ENCODE peak calls at places on chromosomes 6 and 20, in nine cellular contexts. T, G, W, Z, J, Q, F, O and E are unnamed samples.

GRCh38 chr6:56220078-56220477 is 27.3 kb downstream of the COL21A1 start:
- DNase-seq in T (no peak), G (no peak), W (no peak), Z (no peak), J (no peak), Q (no peak), F (no peak), O (no peak), E (no peak)

GRCh38 chr20:10328897-10329255 is 105.1 kb downstream of the MKKS start:
- DNase-seq in T (no peak), G (no peak), W (no peak), Z (no peak), J (no peak), Q (no peak), F (no peak), O (no peak), E (no peak)

GRCh38 chr20:9202440-9203080 is 133.7 kb downstream of the PLCB4 start:
- DNase-seq in T (no peak), G (peak), W (no peak), Z (no peak), J (no peak), Q (no peak), F (no peak), O (no peak), E (no peak)

GRCh38 chr6:89022747-89023289 is 57.7 kb upstream of the PNRC1 start:
- DNase-seq in T (no peak), G (no peak), W (no peak), Z (no peak), J (no peak), Q (no peak), F (no peak), O (no peak), E (no peak)

GRCh38 chr20:19775353-19776201 is 17.5 kb downstream of the RIN2 start:
- DNase-seq in T (no peak), G (no peak), W (peak), Z (no peak), J (no peak), Q (no peak), F (no peak), O (no peak), E (no peak)

GRCh38 chr20:50121858-50122271 is 8.9 kb upstream of the UBE2V1 start:
- DNase-seq in T (no peak), G (no peak), W (peak), Z (no peak), J (no peak), Q (no peak), F (no peak), O (no peak), E (no peak)

GRCh38 chr6:81049425-81050042 is 702.9 kb downstream of the TENT5A start:
- DNase-seq in T (no peak), G (no peak), W (no peak), Z (no peak), J (no peak), Q (no peak), F (no peak), O (no peak), E (no peak)

GRCh38 chr6:136435096-136435495 is 115.1 kb downstream of the MAP7 start:
- DNase-seq in T (no peak), G (no peak), W (no peak), Z (no peak), J (no peak), Q (no peak), F (no peak), O (no peak), E (no peak)

GRCh38 chr6:34055223-34055933 is 90.5 kb downstream of the GRM4 start:
- DNase-seq in T (peak), G (peak), W (peak), Z (peak), J (peak), Q (peak), F (peak), O (peak), E (peak)

GRCh38 chr6:77361018-77361417 is 102.3 kb downstream of the HTR1B start:
- DNase-seq in T (no peak), G (no peak), W (no peak), Z (no peak), J (no peak), Q (no peak), F (no peak), O (no peak), E (no peak)

GRCh38 chr20:38304845-38305447 is 990 bp downstream of the BPI start:
- DNase-seq in T (no peak), G (peak), W (no peak), Z (peak), J (no peak), Q (no peak), F (peak), O (no peak), E (peak)

GRCh38 chr6:125267806-125268523 is 33.8 kb downstream of the HDDC2 start:
- DNase-seq in T (no peak), G (no peak), W (no peak), Z (no peak), J (no peak), Q (no peak), F (no peak), O (no peak), E (no peak)

GRCh38 chr20:23425129-23425528 is 3.8 kb upstream of the NAPB start:
- DNase-seq in T (no peak), G (no peak), W (no peak), Z (no peak), J (no peak), Q (no peak), F (no peak), O (no peak), E (no peak)

GRCh38 chr6:149032599-149033405 is 284.7 kb upstream of the TAB2 start:
- DNase-seq in T (no peak), G (peak), W (no peak), Z (no peak), J (no peak), Q (no peak), F (peak), O (no peak), E (no peak)

GRCh38 chr6:168956141-168956838 is 297.4 kb downstream of the THBS2 start:
- DNase-seq in T (no peak), G (peak), W (no peak), Z (no peak), J (no peak), Q (no peak), F (no peak), O (no peak), E (no peak)

GRCh38 chr6:26022166-26022510 is 59.5 kb downstream of the TRIM38 start:
- DNase-seq in T (peak), G (peak), W (peak), Z (no peak), J (peak), Q (no peak), F (no peak), O (no peak), E (peak)

GRCh38 chr20:37358366-37359150 is 12.6 kb downstream of the SRC start:
- DNase-seq in T (no peak), G (no peak), W (peak), Z (peak), J (no peak), Q (no peak), F (no peak), O (no peak), E (no peak)

GRCh38 chr20:54475334-54476287 is at the start of gene DOK5:
- DNase-seq in T (peak), G (no peak), W (peak), Z (no peak), J (peak), Q (no peak), F (no peak), O (peak), E (no peak)

GRCh38 chr6:145112711-145113148 is 622.6 kb downstream of the EPM2A start:
- DNase-seq in T (no peak), G (peak), W (peak), Z (no peak), J (no peak), Q (no peak), F (no peak), O (no peak), E (no peak)

GRCh38 chr6:24867104-24867703 is 68.5 kb upstream of the ARMH2 start:
- DNase-seq in T (no peak), G (no peak), W (no peak), Z (no peak), J (no peak), Q (no peak), F (no peak), O (no peak), E (no peak)

GRCh38 chr20:21129861-21130260 is 4.0 kb downstream of the KIZ start:
- DNase-seq in T (no peak), G (no peak), W (no peak), Z (no peak), J (no peak), Q (no peak), F (no peak), O (no peak), E (no peak)

GRCh38 chr6:83265384-83265783 is 72.2 kb downstream of the RWDD2A start:
- DNase-seq in T (no peak), G (peak), W (peak), Z (no peak), J (no peak), Q (no peak), F (no peak), O (no peak), E (no peak)

GRCh38 chr20:19935842-19936241 is 81.3 kb upstream of the NAA20 start:
- DNase-seq in T (no peak), G (no peak), W (peak), Z (no peak), J (no peak), Q (no peak), F (no peak), O (no peak), E (no peak)

GRCh38 chr20:53362736-53363135 is 230.9 kb downstream of the ZNF217 start:
- DNase-seq in T (no peak), G (no peak), W (no peak), Z (no peak), J (no peak), Q (no peak), F (no peak), O (no peak), E (no peak)

GRCh38 chr6:17908831-17909230 is 78.6 kb downstream of the KIF13A start:
- DNase-seq in T (no peak), G (no peak), W (no peak), Z (no peak), J (no peak), Q (no peak), F (no peak), O (no peak), E (no peak)

GRCh38 chr6:136723780-136724179 is 68.5 kb downstream of the MAP3K5 start:
- DNase-seq in T (no peak), G (no peak), W (no peak), Z (peak), J (no peak), Q (no peak), F (no peak), O (no peak), E (no peak)

GRCh38 chr20:4545526-4545925 is 176.2 kb upstream of the PRND start:
- DNase-seq in T (no peak), G (peak), W (no peak), Z (no peak), J (no peak), Q (no peak), F (no peak), O (no peak), E (no peak)

GRCh38 chr6:165616116-165616515 is 46.9 kb downstream of the PDE10A start:
- DNase-seq in T (no peak), G (peak), W (no peak), Z (no peak), J (peak), Q (no peak), F (no peak), O (no peak), E (no peak)

GRCh38 chr6:107712523-107713213 is 111.4 kb downstream of the SCML4 start:
- DNase-seq in T (no peak), G (peak), W (no peak), Z (no peak), J (no peak), Q (no peak), F (no peak), O (no peak), E (no peak)

GRCh38 chr6:114747995-114748625 is 405.3 kb upstream of the HS3ST5 start:
- DNase-seq in T (peak), G (peak), W (no peak), Z (no peak), J (peak), Q (peak), F (peak), O (no peak), E (peak)

GRCh38 chr20:53677447-53678314 is 84.0 kb upstream of the ZNF217 start:
- DNase-seq in T (peak), G (no peak), W (peak), Z (no peak), J (peak), Q (no peak), F (no peak), O (peak), E (peak)

GRCh38 chr20:54345301-54345724 is 130.1 kb upstream of the DOK5 start:
- DNase-seq in T (no peak), G (peak), W (no peak), Z (no peak), J (no peak), Q (no peak), F (no peak), O (no peak), E (no peak)

GRCh38 chr6:34544776-34545471 is 11.2 kb downstream of the SPDEF start:
- DNase-seq in T (no peak), G (no peak), W (no peak), Z (no peak), J (no peak), Q (no peak), F (no peak), O (no peak), E (no peak)

GRCh38 chr6:111982681-111983080 is 71.2 kb upstream of the CCN6 start:
- DNase-seq in T (no peak), G (no peak), W (peak), Z (no peak), J (no peak), Q (no peak), F (no peak), O (no peak), E (no peak)

GRCh38 chr6:80314531-80314930 is 208.1 kb downstream of the BCKDHB start:
- DNase-seq in T (no peak), G (no peak), W (no peak), Z (peak), J (no peak), Q (no peak), F (no peak), O (no peak), E (no peak)

GRCh38 chr20:44104807-44105517 is 82.0 kb downstream of the JPH2 start:
- DNase-seq in T (no peak), G (peak), W (peak), Z (no peak), J (no peak), Q (no peak), F (no peak), O (no peak), E (no peak)

GRCh38 chr6:137927777-137928218 is 60.7 kb downstream of the TNFAIP3 start:
- DNase-seq in T (no peak), G (peak), W (no peak), Z (peak), J (peak), Q (no peak), F (no peak), O (no peak), E (peak)

GRCh38 chr6:151448623-151449022 is 3.3 kb downstream of the RMND1 start:
- DNase-seq in T (no peak), G (no peak), W (no peak), Z (no peak), J (no peak), Q (no peak), F (no peak), O (no peak), E (no peak)

GRCh38 chr6:29617782-29618557 is 15.0 kb downstream of the GABBR1 start:
- DNase-seq in T (no peak), G (no peak), W (no peak), Z (no peak), J (no peak), Q (no peak), F (no peak), O (no peak), E (no peak)